ENCODE peak calls at places on chromosomes 6 and 20, in six cellular contexts. B, N, R, U, O and Z are unnamed samples.

GRCh38 chr6:44227138-44227770 is 3.9 kb downstream of the SLC29A1 start:
- DNase-seq in O (peak; percentile 49), N (no peak), B (no peak), U (no peak), R (peak; percentile 70), Z (peak; percentile 64)

GRCh38 chr6:48111575-48111974 is 578 bp upstream of the PTCHD4 start:
- DNase-seq in U (no peak), R (no peak), N (no peak), O (no peak), B (no peak), Z (no peak)

GRCh38 chr6:42751055-42751454 is 5.2 kb upstream of the TBCC start:
- DNase-seq in U (no peak), N (no peak), O (no peak), R (no peak), B (no peak), Z (no peak)

GRCh38 chr6:75467906-75468460 is 25.6 kb downstream of the FILIP1 start:
- DNase-seq in B (no peak), R (no peak), O (no peak), U (no peak), N (peak; percentile 19), Z (peak; percentile 65)

GRCh38 chr20:48697845-48698491 is 129.8 kb downstream of the PREX1 start:
- DNase-seq in R (peak; percentile 76), B (peak; percentile 90), U (no peak), O (no peak), N (no peak), Z (peak; percentile 75)

GRCh38 chr6:67815623-67816022 is 819.5 kb upstream of the ADGRB3 start:
- DNase-seq in N (no peak), U (no peak), R (no peak), B (no peak), O (no peak), Z (no peak)

GRCh38 chr6:25137497-25137896 is 141.7 kb upstream of the CARMIL1 start:
- DNase-seq in O (no peak), U (no peak), N (no peak), B (no peak), R (no peak), Z (no peak)

GRCh38 chr6:125986956-125987617 is 747 bp downstream of the TRMT11 start:
- DNase-seq in N (no peak), O (peak; percentile 20), U (no peak), R (peak; percentile 9), B (no peak), Z (no peak)

GRCh38 chr6:117306227-117306784 is 40.9 kb downstream of the VGLL2 start:
- DNase-seq in U (no peak), R (no peak), B (peak; percentile 32), N (no peak), O (no peak), Z (no peak)

GRCh38 chr6:37535701-37536461 is 36.2 kb upstream of the CCDC167 start:
- DNase-seq in B (no peak), O (peak; percentile 68), N (no peak), U (no peak), R (peak; percentile 77), Z (no peak)

GRCh38 chr6:62974452-62974851 is 236.8 kb upstream of the FKBP1C start:
- DNase-seq in N (no peak), B (no peak), U (no peak), R (no peak), O (no peak), Z (no peak)

GRCh38 chr6:26440977-26441358 is 664 bp downstream of the BTN3A3 start:
- DNase-seq in U (no peak), O (no peak), R (no peak), B (no peak), N (no peak), Z (no peak)

GRCh38 chr6:152117156-152118129 is 310.0 kb downstream of the ESR1 start:
- DNase-seq in U (no peak), B (no peak), N (no peak), O (no peak), R (no peak), Z (no peak)

GRCh38 chr6:163459536-163459935 is 45.0 kb downstream of the QKI start:
- DNase-seq in B (no peak), R (no peak), N (no peak), U (no peak), O (no peak), Z (no peak)

GRCh38 chr20:50308513-50309279 is 118.1 kb downstream of the CEBPB start:
- DNase-seq in O (peak; percentile 74), R (peak; percentile 94), N (no peak), B (peak; percentile 94), U (peak; percentile 99), Z (peak; percentile 99)

GRCh38 chr20:3239026-3239866 is at the start of gene SLC4A11:
- DNase-seq in N (peak; percentile 67), O (peak; percentile 76), U (no peak), B (peak; percentile 77), R (peak; percentile 90), Z (no peak)

GRCh38 chr6:148624025-148624424 is 122.8 kb upstream of the UST start:
- DNase-seq in N (no peak), R (no peak), B (peak; percentile 49), U (no peak), O (no peak), Z (no peak)

GRCh38 chr20:20759132-20759531 is 46.7 kb upstream of the RALGAPA2 start:
- DNase-seq in B (no peak), O (no peak), U (no peak), R (no peak), N (no peak), Z (no peak)

GRCh38 chr20:46111028-46111835 is 6.9 kb upstream of the CD40 start:
- DNase-seq in O (no peak), U (no peak), R (no peak), B (peak; percentile 49), N (no peak), Z (peak; percentile 74)

GRCh38 chr6:161273356-161273751 is 507 bp downstream of the AGPAT4 start:
- DNase-seq in R (peak; percentile 62), B (no peak), U (peak; percentile 91), N (no peak), O (peak; percentile 37), Z (peak; percentile 64)

GRCh38 chr20:63908008-63908682 is 13.2 kb downstream of the DNAJC5 start:
- DNase-seq in R (no peak), B (no peak), N (no peak), O (peak; percentile 10), U (no peak), Z (no peak)

GRCh38 chr20:37270586-37271420 is 9.2 kb upstream of the GHRH start:
- DNase-seq in U (no peak), O (no peak), R (no peak), N (no peak), B (peak; percentile 52), Z (no peak)

GRCh38 chr6:140160494-140160893 is 786.0 kb upstream of the CITED2 start:
- DNase-seq in B (no peak), O (no peak), N (no peak), U (no peak), R (no peak), Z (no peak)

DNA sequence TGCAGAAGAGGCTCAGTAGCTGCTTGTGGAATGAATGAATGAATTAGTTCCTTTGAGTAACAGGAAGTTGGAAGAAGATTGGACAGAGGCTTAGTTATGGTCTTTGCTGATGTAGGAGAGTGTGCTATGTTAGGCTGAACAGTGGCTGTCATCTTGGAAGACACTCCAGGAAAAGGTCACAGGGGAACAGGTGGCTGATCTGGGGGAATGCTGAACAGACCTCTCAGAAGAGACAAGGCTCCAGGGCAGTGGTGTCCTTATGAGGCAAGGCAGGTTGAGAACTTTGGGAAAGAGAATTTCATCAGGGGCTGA is 62.3 kb downstream of the UTRN start:
- DNase-seq in R (no peak), N (no peak), O (no peak), U (no peak), B (no peak), Z (no peak)
- H3K4me1 ChIP-seq in R (peaks cover 23% of the 10 kb centered on the region), N (peaks cover 9% of the 10 kb centered on the region), O (no peaks in the 10 kb centered on the region), U (peaks cover 66% of the 10 kb centered on the region), B (peaks cover 74% of the 10 kb centered on the region), Z (peaks cover 20% of the 10 kb centered on the region)

DNA sequence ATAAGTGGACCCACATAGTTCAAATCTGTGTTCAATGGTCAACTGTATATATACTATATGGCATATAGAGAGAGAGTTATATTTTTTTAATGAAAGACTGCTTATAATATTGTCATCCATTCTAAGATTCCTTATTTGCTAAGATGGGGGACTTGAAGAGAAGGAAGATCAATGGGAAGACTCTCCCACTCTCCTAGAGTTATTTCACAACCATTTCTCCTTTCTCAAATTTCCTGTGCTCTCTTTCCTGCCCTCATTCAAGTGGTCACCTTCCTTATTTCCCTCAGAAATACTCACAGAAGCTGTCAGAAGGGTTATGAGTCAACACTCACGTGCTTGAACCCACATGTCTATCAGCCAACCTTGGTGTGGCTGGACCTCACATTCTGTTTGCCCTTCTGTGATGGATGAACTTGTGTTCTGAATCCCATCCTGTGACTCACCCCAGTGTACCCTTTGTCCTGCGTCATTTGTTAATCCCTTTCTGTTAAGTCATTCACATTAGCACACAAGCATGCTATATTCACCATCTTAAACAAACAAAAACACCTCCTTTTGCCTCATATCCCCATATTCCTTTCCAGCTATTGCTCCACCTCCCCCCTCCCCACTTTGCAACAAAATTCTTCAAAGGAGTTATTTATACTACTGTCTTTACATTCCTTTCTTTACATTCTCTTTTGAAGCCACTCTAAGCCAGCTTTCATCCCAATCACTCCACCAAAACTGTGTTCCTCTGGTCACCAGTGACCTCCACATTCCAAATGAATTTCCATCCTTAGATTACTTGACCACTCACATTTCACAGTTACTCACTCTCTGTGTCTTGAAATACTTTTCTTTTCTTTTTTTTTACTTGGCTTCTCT is 279.3 kb upstream of the TCF21 start:
- DNase-seq in U (no peak), O (no peak), B (no peak), R (no peak), N (no peak), Z (no peak)
- TF ChIP-seq POLR2AphosphoS5 in U (no peak), O (no peak), B (peak; percentile 53), R (no peak), N (no peak), Z (no peak)

GRCh38 chr6:30722280-30723112 is 2.3 kb downstream of the TUBB start:
- DNase-seq in N (no peak), R (peak; percentile 73), B (peak; percentile 82), O (peak; percentile 72), U (peak; percentile 97), Z (peak; percentile 89)

GRCh38 chr6:30721198-30722024 is 1.3 kb downstream of the TUBB start:
- DNase-seq in B (peak; percentile 91), U (peak; percentile 97), N (no peak), O (peak; percentile 91), R (peak; percentile 91), Z (peak; percentile 96)

GRCh38 chr6:30719356-30719755 is 796 bp upstream of the TUBB start:
- DNase-seq in B (no peak), O (no peak), N (no peak), R (no peak), U (no peak), Z (no peak)

GRCh38 chr6:30719791-30720737 is at the start of gene TUBB:
- DNase-seq in U (peak; percentile 99), R (peak; percentile 86), B (peak; percentile 99), N (peak; percentile 95), O (peak; percentile 83), Z (peak; percentile 99)

DNA sequence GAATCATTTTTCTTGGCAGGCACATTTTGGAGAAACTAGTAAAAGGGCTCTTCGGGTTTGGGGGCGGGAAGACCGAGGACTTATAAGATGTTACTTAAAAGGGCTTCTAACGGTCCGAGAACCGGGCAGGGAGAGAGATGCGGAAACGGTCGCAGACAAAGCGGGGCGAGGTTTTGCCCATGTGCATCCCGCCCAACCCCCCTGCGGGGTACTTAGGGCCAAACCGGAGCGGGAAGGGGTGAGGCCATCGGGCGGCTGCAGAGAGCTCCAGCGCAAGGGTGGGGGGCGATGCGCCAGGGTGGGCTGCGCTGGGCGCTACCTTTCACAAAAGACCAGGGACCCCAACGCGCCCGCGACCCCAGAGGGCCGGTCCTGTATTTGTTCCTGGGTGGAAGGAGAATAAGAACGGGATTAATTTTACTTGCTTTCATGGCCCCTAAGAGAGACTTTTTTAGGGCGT is 616 bp downstream of the TUBB start:
- DNase-seq in B (peak; percentile 87), N (no peak), U (no peak), O (peak; percentile 61), R (peak; percentile 67), Z (peak; percentile 91)
- TF ChIP-seq EP300 in B (no peak), N (no peak), U (no peak), O (no peak), R (no peak), Z (no peak)

GRCh38 chr6:156988276-156989158 is 211.3 kb downstream of the ARID1B start:
- DNase-seq in U (no peak), B (no peak), R (peak; percentile 39), O (peak; percentile 49), N (no peak), Z (no peak)
- H3K4me1 ChIP-seq in U (peaks cover 20% of the 10 kb centered on the region), B (peaks cover 12% of the 10 kb centered on the region), R (peaks cover 7% of the 10 kb centered on the region), O (peaks cover 30% of the 10 kb centered on the region), N (peaks cover 13% of the 10 kb centered on the region), Z (no peaks in the 10 kb centered on the region)